ENCODE peak calls at places on chromosomes 2 and 18, in ten cellular contexts. E is fibroblast of mammary gland; U is Peyer's patch; Z is heart left ventricle; A is body of pancreas; W is AG10803; G is GM23248; Q is naive thymus-derived CD4-positive, alpha-beta T cell; O is HCT116; H is cardiac fibroblast. N is an unnamed sample.

GRCh38 chr2:230711224-230711623 is 1.4 kb upstream of the CAB39 start:
- DNase-seq in E (no peak), U (peak), Z (no peak), A (no peak), W (no peak), G (no peak), Q (no peak), O (no peak), H (no peak), N (no peak)

GRCh38 chr2:221434155-221434554 is 137.9 kb downstream of the EPHA4 start:
- DNase-seq in E (no peak), U (no peak), Z (no peak), A (no peak), W (no peak), G (no peak), Q (no peak), O (no peak), H (no peak), N (no peak)

GRCh38 chr2:61726456-61727209 is 127.2 kb downstream of the FAM161A start:
- DNase-seq in E (no peak), U (no peak), Z (no peak), A (no peak), W (peak), G (peak), Q (no peak), O (no peak), H (no peak), N (no peak)

GRCh38 chr18:35753306-35753910 is 171.9 kb downstream of the GALNT1 start:
- DNase-seq in E (no peak), U (no peak), Z (no peak), A (no peak), W (no peak), G (peak), Q (no peak), O (no peak), H (no peak), N (no peak)

GRCh38 chr2:12202301-12202700 is 455.9 kb downstream of the LPIN1 start:
- DNase-seq in E (peak), U (no peak), Z (no peak), A (no peak), W (peak), G (peak), Q (no peak), O (no peak), H (peak), N (no peak)

GRCh38 chr2:215796160-215796559 is 217.2 kb downstream of the MREG start:
- DNase-seq in E (peak), U (no peak), Z (no peak), A (no peak), W (peak), G (peak), Q (no peak), O (no peak), H (peak), N (peak)

GRCh38 chr18:49819768-49820662 is 6.7 kb upstream of the ACAA2 start:
- DNase-seq in E (no peak), U (peak), Z (no peak), A (no peak), W (no peak), G (no peak), Q (peak), O (no peak), H (peak), N (peak)

GRCh38 chr2:98465456-98466201 is 21.0 kb downstream of the INPP4A start:
- DNase-seq in E (peak), U (peak), Z (peak), A (peak), W (peak), G (peak), Q (peak), O (no peak), H (peak), N (peak)

GRCh38 chr2:28633739-28634138 is 117.9 kb upstream of the PPP1CB start:
- DNase-seq in E (peak), U (no peak), Z (no peak), A (no peak), W (peak), G (peak), Q (no peak), O (no peak), H (peak), N (no peak)

GRCh38 chr2:97718051-97718882 is 4.9 kb downstream of the ZAP70 start:
- DNase-seq in E (no peak), U (peak), Z (peak), A (no peak), W (no peak), G (no peak), Q (peak), O (no peak), H (no peak), N (peak)

GRCh38 chr18:13797157-13797611 is 26.8 kb upstream of the MC5R start:
- DNase-seq in E (no peak), U (no peak), Z (no peak), A (no peak), W (peak), G (no peak), Q (no peak), O (no peak), H (no peak), N (no peak)

GRCh38 chr18:31603335-31603734 is 11.7 kb downstream of the TTR start:
- DNase-seq in E (peak), U (no peak), Z (no peak), A (no peak), W (peak), G (peak), Q (no peak), O (no peak), H (no peak), N (no peak)

GRCh38 chr18:31596081-31596872 is 4.6 kb downstream of the TTR start:
- DNase-seq in E (peak), U (no peak), Z (no peak), A (no peak), W (peak), G (peak), Q (no peak), O (no peak), H (no peak), N (no peak)

GRCh38 chr18:31592520-31593157 is 962 bp downstream of the TTR start:
- DNase-seq in E (no peak), U (no peak), Z (no peak), A (no peak), W (no peak), G (no peak), Q (no peak), O (no peak), H (no peak), N (no peak)

DNA sequence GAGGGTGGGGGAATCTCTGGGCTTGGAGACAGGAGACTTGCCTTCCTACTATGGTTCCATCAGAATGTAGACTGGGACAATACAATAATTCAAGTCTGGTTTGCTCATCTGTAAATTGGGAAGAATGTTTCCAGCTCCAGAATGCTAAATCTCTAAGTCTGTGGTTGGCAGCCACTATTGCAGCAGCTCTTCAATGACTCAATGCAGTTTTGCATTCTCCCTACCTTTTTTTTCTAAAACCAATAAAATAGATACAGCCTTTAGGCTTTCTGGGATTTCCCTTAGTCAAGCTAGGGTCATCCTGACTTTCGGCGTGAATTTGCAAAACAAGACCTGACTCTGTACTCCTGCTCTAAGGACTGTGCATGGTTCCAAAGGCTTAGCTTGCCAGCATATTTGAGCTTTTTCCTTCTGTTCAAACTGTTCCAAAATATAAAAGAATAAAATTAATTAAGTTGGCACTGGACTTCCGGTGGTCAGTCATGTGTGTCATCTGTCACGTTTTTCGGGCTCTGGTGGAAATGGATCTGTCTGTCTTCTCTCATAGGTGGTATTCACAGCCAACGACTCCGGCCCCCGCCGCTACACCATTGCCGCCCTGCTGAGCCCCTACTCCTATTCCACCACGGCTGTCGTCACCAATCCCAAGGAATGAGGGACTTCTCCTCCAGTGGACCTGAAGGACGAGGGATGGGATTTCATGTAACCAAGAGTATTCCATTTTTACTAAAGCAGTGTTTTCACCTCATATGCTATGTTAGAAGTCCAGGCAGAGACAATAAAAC is 6.5 kb downstream of the TTR start:
- DNase-seq in E (no peak), U (no peak), Z (no peak), A (no peak), W (peak), G (peak), Q (no peak), O (no peak), H (no peak), N (no peak)
- H3K4me3 ChIP-seq in E (no peak), U (no peak), Z (no peak), A (no peak), W (no peak), G (no peak), Q (no peak), O (no peak), H (no peak), N (no peak)

DNA sequence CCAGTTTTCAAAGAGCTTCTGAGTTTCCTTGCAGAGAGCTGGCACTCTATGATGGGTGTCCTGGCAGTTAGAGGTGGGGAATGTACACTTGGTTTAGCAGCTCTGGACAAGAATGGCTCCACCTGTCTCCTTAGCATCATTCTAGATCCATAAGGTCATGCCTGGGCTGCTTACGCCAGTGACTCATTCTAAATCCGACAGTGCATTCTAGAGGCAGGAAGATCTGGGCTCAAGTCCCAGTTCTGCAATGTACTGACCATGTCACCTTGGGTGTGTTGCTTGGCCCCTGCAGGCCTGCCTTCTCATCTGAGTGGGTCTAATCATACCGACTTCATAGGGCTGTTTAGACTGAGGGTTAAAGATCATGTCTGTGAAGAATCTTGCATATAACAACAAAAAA is 46.5 kb downstream of the PTGR3 start:
- DNase-seq in E (peak), U (no peak), Z (peak), A (no peak), W (peak), G (peak), Q (no peak), O (no peak), H (peak), N (no peak)
- H3K4me3 ChIP-seq in E (no peak), U (no peak), Z (no peak), A (no peak), W (no peak), G (no peak), Q (no peak), O (no peak), H (no peak), N (no peak)

GRCh38 chr2:218895758-218896500 is 15.3 kb downstream of the WNT10A start:
- DNase-seq in E (no peak), U (no peak), Z (no peak), A (no peak), W (no peak), G (no peak), Q (no peak), O (no peak), H (no peak), N (no peak)

GRCh38 chr2:218896501-218897393 is 16.1 kb downstream of the WNT10A start:
- DNase-seq in E (no peak), U (peak), Z (no peak), A (no peak), W (no peak), G (no peak), Q (peak), O (no peak), H (no peak), N (peak)

GRCh38 chr2:218898109-218898878 is 17.6 kb downstream of the WNT10A start:
- DNase-seq in E (peak), U (peak), Z (peak), A (peak), W (peak), G (peak), Q (peak), O (no peak), H (peak), N (no peak)

GRCh38 chr2:218899147-218899546 is 18.5 kb downstream of the WNT10A start:
- DNase-seq in E (no peak), U (no peak), Z (no peak), A (no peak), W (no peak), G (no peak), Q (no peak), O (no peak), H (no peak), N (no peak)

DNA sequence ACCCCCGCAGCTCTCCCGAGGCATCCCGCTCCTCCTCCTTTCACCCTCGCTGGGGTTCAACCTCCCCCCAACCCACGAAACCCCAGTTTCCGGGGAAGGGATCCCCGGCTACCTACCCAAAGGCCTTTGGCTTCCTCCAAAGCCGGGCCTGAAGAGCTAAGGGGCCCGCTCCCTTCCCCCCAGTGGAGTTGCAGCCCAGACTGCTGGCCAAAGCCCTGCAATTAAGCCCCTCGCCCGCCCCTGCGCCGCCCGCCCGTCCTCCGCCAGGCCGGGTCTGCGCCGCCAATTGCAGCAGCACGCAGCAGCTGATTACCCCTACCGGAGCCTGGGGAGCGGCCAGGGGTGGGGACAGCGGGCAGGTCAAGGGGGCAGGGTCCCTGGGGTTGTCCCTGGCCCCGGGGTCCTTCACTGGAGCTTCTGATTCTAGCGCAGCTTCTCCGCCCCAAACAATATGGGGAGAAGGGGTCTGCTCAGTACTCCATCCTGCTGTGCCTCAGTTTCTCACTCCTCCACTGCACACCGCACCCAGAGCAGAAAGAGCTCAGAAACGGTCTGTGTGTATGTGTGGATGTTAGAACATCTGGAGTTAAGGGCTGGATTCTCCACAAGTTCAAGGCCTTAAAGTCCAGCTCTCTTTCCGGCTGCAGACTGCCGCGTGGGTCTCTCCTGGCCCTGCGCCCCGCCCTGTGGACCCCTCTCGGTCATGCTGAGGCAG is 16.9 kb downstream of the WNT10A start:
- DNase-seq in E (no peak), U (no peak), Z (no peak), A (no peak), W (no peak), G (no peak), Q (no peak), O (no peak), H (no peak), N (no peak)
- H3K4me3 ChIP-seq in E (no peak), U (peak), Z (no peak), A (no peak), W (no peak), G (no peak), Q (peak), O (peak), H (no peak), N (peak)

GRCh38 chr18:56373601-56374000 is 264.8 kb downstream of the TXNL1 start:
- DNase-seq in E (no peak), U (no peak), Z (no peak), A (no peak), W (no peak), G (no peak), Q (no peak), O (no peak), H (no peak), N (no peak)

GRCh38 chr18:56377161-56377560 is 261.2 kb downstream of the TXNL1 start:
- DNase-seq in E (peak), U (no peak), Z (no peak), A (no peak), W (peak), G (peak), Q (no peak), O (no peak), H (no peak), N (no peak)

GRCh38 chr18:56374005-56374655 is 264.3 kb downstream of the TXNL1 start:
- DNase-seq in E (no peak), U (no peak), Z (no peak), A (no peak), W (no peak), G (peak), Q (no peak), O (no peak), H (no peak), N (no peak)
- H3K4me3 ChIP-seq in E (no peak), U (no peak), Z (no peak), A (no peak), W (no peak), G (no peak), Q (no peak), O (no peak), H (no peak), N (no peak)

GRCh38 chr2:130241041-130241707 is 42.9 kb upstream of the TUBA3E start:
- DNase-seq in E (peak), U (peak), Z (no peak), A (no peak), W (no peak), G (no peak), Q (no peak), O (peak), H (peak), N (no peak)

GRCh38 chr2:130243359-130243758 is 45.1 kb upstream of the TUBA3E start:
- DNase-seq in E (no peak), U (no peak), Z (no peak), A (no peak), W (no peak), G (no peak), Q (no peak), O (no peak), H (no peak), N (no peak)

GRCh38 chr2:130251520-130251864 is 53.3 kb upstream of the TUBA3E start:
- DNase-seq in E (no peak), U (no peak), Z (no peak), A (no peak), W (no peak), G (no peak), Q (no peak), O (no peak), H (no peak), N (no peak)

GRCh38 chr2:130246430-130246829 is 48.2 kb upstream of the TUBA3E start:
- DNase-seq in E (no peak), U (no peak), Z (no peak), A (no peak), W (no peak), G (no peak), Q (no peak), O (no peak), H (no peak), N (no peak)

GRCh38 chr2:130245976-130246375 is 47.7 kb upstream of the TUBA3E start:
- DNase-seq in E (no peak), U (no peak), Z (no peak), A (no peak), W (no peak), G (no peak), Q (no peak), O (no peak), H (no peak), N (no peak)
- H3K4me3 ChIP-seq in E (no peak), U (no peak), Z (no peak), A (no peak), W (no peak), G (no peak), Q (no peak), O (no peak), H (no peak), N (no peak)

GRCh38 chr2:65358690-65359400 is 73.6 kb downstream of the SPRED2 start:
- DNase-seq in E (peak), U (no peak), Z (no peak), A (no peak), W (peak), G (peak), Q (no peak), O (no peak), H (no peak), N (no peak)

GRCh38 chr2:65355190-65355831 is 77.1 kb downstream of the SPRED2 start:
- DNase-seq in E (peak), U (peak), Z (no peak), A (no peak), W (peak), G (peak), Q (no peak), O (no peak), H (no peak), N (no peak)

GRCh38 chr2:65357095-65357958 is 75.1 kb downstream of the SPRED2 start:
- DNase-seq in E (no peak), U (no peak), Z (no peak), A (no peak), W (no peak), G (no peak), Q (no peak), O (no peak), H (no peak), N (no peak)

GRCh38 chr2:65360441-65360840 is 72.0 kb downstream of the SPRED2 start:
- DNase-seq in E (no peak), U (no peak), Z (no peak), A (no peak), W (no peak), G (no peak), Q (no peak), O (no peak), H (no peak), N (no peak)

GRCh38 chr2:65357959-65358294 is 74.5 kb downstream of the SPRED2 start:
- DNase-seq in E (no peak), U (no peak), Z (no peak), A (no peak), W (peak), G (peak), Q (no peak), O (no peak), H (no peak), N (no peak)
- H3K4me3 ChIP-seq in E (no peak), U (no peak), Z (no peak), A (no peak), W (no peak), G (no peak), Q (no peak), O (no peak), H (no peak), N (no peak)

GRCh38 chr2:20221939-20222768 is 2.8 kb downstream of the SDC1 start:
- DNase-seq in E (no peak), U (no peak), Z (no peak), A (no peak), W (peak), G (no peak), Q (no peak), O (no peak), H (no peak), N (no peak)
- H3K4me3 ChIP-seq in E (no peak), U (no peak), Z (no peak), A (no peak), W (no peak), G (no peak), Q (no peak), O (no peak), H (no peak), N (no peak)

GRCh38 chr2:68217729-68218128 is 34.6 kb downstream of the PPP3R1 start:
- DNase-seq in E (no peak), U (no peak), Z (no peak), A (no peak), W (no peak), G (no peak), Q (no peak), O (no peak), H (no peak), N (no peak)

GRCh38 chr2:68218343-68218901 is 33.9 kb downstream of the PPP3R1 start:
- DNase-seq in E (no peak), U (no peak), Z (no peak), A (no peak), W (no peak), G (no peak), Q (no peak), O (no peak), H (no peak), N (no peak)

GRCh38 chr2:68222287-68222686 is 30.0 kb downstream of the PPP3R1 start:
- DNase-seq in E (no peak), U (no peak), Z (no peak), A (no peak), W (no peak), G (no peak), Q (no peak), O (no peak), H (no peak), N (no peak)

GRCh38 chr2:68214381-68214780 is 38.0 kb downstream of the PPP3R1 start:
- DNase-seq in E (no peak), U (no peak), Z (no peak), A (no peak), W (no peak), G (no peak), Q (no peak), O (no peak), H (no peak), N (no peak)

GRCh38 chr2:68216454-68217310 is 35.6 kb downstream of the PPP3R1 start:
- DNase-seq in E (peak), U (no peak), Z (no peak), A (no peak), W (peak), G (peak), Q (no peak), O (no peak), H (no peak), N (no peak)
- H3K4me3 ChIP-seq in E (no peak), U (no peak), Z (no peak), A (no peak), W (no peak), G (no peak), Q (no peak), O (no peak), H (no peak), N (no peak)

GRCh38 chr2:176105727-176106635 is 1.1 kb upstream of the HOXD11 start:
- DNase-seq in E (no peak), U (no peak), Z (no peak), A (no peak), W (no peak), G (peak), Q (no peak), O (no peak), H (no peak), N (no peak)
- H3K4me3 ChIP-seq in E (no peak), U (no peak), Z (no peak), A (no peak), W (no peak), G (peak), Q (no peak), O (no peak), H (no peak), N (no peak)